ENCODE peak calls at places on chromosomes 7 and 10, in seven cellular contexts. F is effector memory CD8-positive, alpha-beta T cell; W is cardiac muscle cell; H is Calu3; P is NCI-H2171 treated with DMSO at 0.1 percent for 48 hours; J is T-helper 2 cell; C is A172. K is an unnamed sample.

GRCh38 chr10:126135177-126135576 is 238.8 kb downstream of the FANK1 start:
- DNase-seq in P (no peak), J (no peak), F (no peak), H (no peak), W (no peak), C (no peak), K (no peak)

GRCh38 chr7:20296444-20296843 is 34.3 kb upstream of the ITGB8 start:
- DNase-seq in C (peak), W (no peak), H (no peak), P (no peak), F (no peak), J (no peak), K (no peak)

GRCh38 chr7:150458235-150458634 is 7.8 kb downstream of the GIMAP8 start:
- DNase-seq in H (no peak), P (no peak), J (no peak), F (no peak), C (no peak), W (no peak), K (no peak)

GRCh38 chr10:110671788-110672579 is 27.8 kb downstream of the RBM20 start:
- DNase-seq in C (peak), J (peak), P (no peak), W (peak), H (peak), F (peak), K (peak)

GRCh38 chr10:11698691-11699545 is 43.3 kb upstream of the ECHDC3 start:
- DNase-seq in J (no peak), P (no peak), H (no peak), F (no peak), W (no peak), C (no peak), K (peak)

GRCh38 chr7:65373608-65374351 is at the start of gene ZNF92:
- DNase-seq in C (peak), W (peak), P (peak), H (peak), F (peak), J (peak), K (peak)

GRCh38 chr7:33195264-33195663 is 65.9 kb downstream of the BBS9 start:
- DNase-seq in F (no peak), W (no peak), C (peak), P (no peak), H (no peak), J (no peak), K (no peak)

GRCh38 chr7:144256112-144256511 is 8.5 kb downstream of the OR2A7 start:
- DNase-seq in J (no peak), H (peak), F (no peak), W (no peak), P (no peak), C (no peak), K (no peak)

GRCh38 chr7:151304856-151305255 is 36.8 kb upstream of the NUB1 start:
- DNase-seq in F (no peak), C (no peak), J (no peak), P (no peak), H (no peak), W (peak), K (no peak)

GRCh38 chr7:104137971-104138370 is 69.8 kb downstream of the ORC5 start:
- DNase-seq in P (no peak), W (no peak), H (no peak), C (peak), F (no peak), J (no peak), K (no peak)

GRCh38 chr7:8389898-8390642 is 43.3 kb upstream of the NXPH1 start:
- DNase-seq in P (peak), C (peak), W (peak), J (no peak), H (no peak), F (no peak), K (no peak)

GRCh38 chr7:26376208-26376917 is 84.7 kb downstream of the SNX10 start:
- DNase-seq in P (peak), C (no peak), J (peak), W (peak), H (peak), F (peak), K (peak)

K was measured in B cell.